ENCODE peak calls at places on chromosomes 3 and 15, in six cellular contexts. V is ovary, A is upper lobe of right lung, G is neural progenitor cell, W is tibial artery, N is cardiac muscle cell. Q is an unnamed sample. For H3K27me3, the result is how much of the 10 kb centered on the place peaks cover.

GRCh38 chr3:4678320-4678719 is 185.2 kb downstream of the ITPR1 start:
- DNase-seq in V (no peak), A (no peak), G (no peak), W (no peak), N (no peak), Q (peak)

GRCh38 chr15:96330064-96330449 is 443 bp upstream of the NR2F2 start:
- DNase-seq in V (peak), A (no peak), G (no peak), W (peak), N (no peak), Q (no peak)

GRCh38 chr3:50388720-50389352 is 29.5 kb upstream of the TMEM115 start:
- DNase-seq in V (no peak), A (no peak), G (no peak), W (no peak), N (no peak), Q (no peak)

GRCh38 chr15:38414351-38414750 is 39.6 kb upstream of the FAM98B start:
- DNase-seq in V (peak), A (no peak), G (peak), W (peak), N (peak), Q (peak)

GRCh38 chr15:44264148-44264547 is 24.4 kb upstream of the GOLM2 start:
- DNase-seq in V (no peak), A (no peak), G (no peak), W (no peak), N (no peak), Q (no peak)

GRCh38 chr15:94230886-94231727 is at the start of gene MCTP2:
- DNase-seq in V (peak), A (peak), G (peak), W (peak), N (peak), Q (peak)

GRCh38 chr3:81699921-81700320 is 61.5 kb downstream of the GBE1 start:
- DNase-seq in V (no peak), A (no peak), G (no peak), W (no peak), N (no peak), Q (no peak)

GRCh38 chr3:15918988-15919387 is 121.2 kb upstream of the ANKRD28 start:
- DNase-seq in V (no peak), A (no peak), G (no peak), W (no peak), N (no peak), Q (no peak)

GRCh38 chr15:99249270-99249817 is at the start of gene TTC23:
- DNase-seq in V (peak), A (no peak), G (peak), W (no peak), N (peak), Q (peak)

GRCh38 chr3:133387341-133387740 is 12.5 kb upstream of the BFSP2 start:
- DNase-seq in V (no peak), A (no peak), G (no peak), W (no peak), N (no peak), Q (no peak)

GRCh38 chr15:75455982-75456531 is 4.6 kb upstream of the SIN3A start:
- DNase-seq in V (no peak), A (peak), G (peak), W (peak), N (peak), Q (peak)

GRCh38 chr3:98577178-98577895 is 16.1 kb downstream of the CPOX start:
- DNase-seq in V (no peak), A (no peak), G (no peak), W (no peak), N (no peak), Q (no peak)

GRCh38 chr15:51793521-51793920 is 35.9 kb upstream of the TMOD3 start:
- DNase-seq in V (peak), A (no peak), G (no peak), W (no peak), N (no peak), Q (no peak)

GRCh38 chr3:13041113-13041776 is 32.0 kb downstream of the IQSEC1 start:
- DNase-seq in V (no peak), A (no peak), G (no peak), W (no peak), N (no peak), Q (no peak)

GRCh38 chr15:70801111-70801510 is 37.8 kb upstream of the UACA start:
- DNase-seq in V (no peak), A (no peak), G (no peak), W (no peak), N (no peak), Q (peak)

GRCh38 chr3:71724584-71725278 is 471 bp downstream of the EIF4E3 start:
- DNase-seq in V (peak), A (peak), G (peak), W (peak), N (peak), Q (peak)

GRCh38 chr15:38622317-38622716 is 57.7 kb upstream of the RASGRP1 start:
- DNase-seq in V (no peak), A (no peak), G (no peak), W (no peak), N (no peak), Q (no peak)

GRCh38 chr3:33250712-33251111 is 26.5 kb upstream of the FBXL2 start:
- DNase-seq in V (no peak), A (no peak), G (no peak), W (no peak), N (peak), Q (no peak)

GRCh38 chr3:197378987-197379718 is 80.7 kb upstream of the DLG1 start:
- DNase-seq in V (no peak), A (no peak), G (no peak), W (peak), N (no peak), Q (no peak)

GRCh38 chr3:113436794-113437193 is 4.5 kb downstream of the CFAP44 start:
- DNase-seq in V (no peak), A (no peak), G (no peak), W (no peak), N (no peak), Q (no peak)

GRCh38 chr3:173529062-173529711 is 131.6 kb downstream of the NLGN1 start:
- DNase-seq in V (no peak), A (peak), G (peak), W (no peak), N (peak), Q (peak)

GRCh38 chr15:65406402-65407000 is 16.2 kb downstream of the IGDCC4 start:
- DNase-seq in V (no peak), A (no peak), G (no peak), W (no peak), N (no peak), Q (no peak)

GRCh38 chr3:140251678-140252077 is 316.7 kb downstream of the CLSTN2 start:
- DNase-seq in V (no peak), A (no peak), G (peak), W (no peak), N (no peak), Q (no peak)

GRCh38 chr3:158713094-158713499 is 19.2 kb downstream of the RARRES1 start:
- DNase-seq in V (no peak), A (no peak), G (peak), W (peak), N (peak), Q (peak)

GRCh38 chr15:48112242-48112641 is 8.5 kb upstream of the SLC24A5 start:
- DNase-seq in V (no peak), A (no peak), G (peak), W (no peak), N (peak), Q (peak)

GRCh38 chr3:192892981-192893827 is 24.5 kb downstream of the MB21D2 start:
- DNase-seq in V (no peak), A (peak), G (peak), W (peak), N (no peak), Q (peak)

GRCh38 chr3:183444748-183445147 is 16.3 kb upstream of the MCF2L2 start:
- DNase-seq in V (no peak), A (no peak), G (no peak), W (no peak), N (no peak), Q (no peak)

GRCh38 chr3:29515451-29515850 is 234.6 kb downstream of the RBMS3 start:
- DNase-seq in V (no peak), A (no peak), G (no peak), W (no peak), N (no peak), Q (peak)

GRCh38 chr3:10187295-10187876 is 22.7 kb downstream of the IRAK2 start:
- DNase-seq in V (no peak), A (no peak), G (no peak), W (no peak), N (no peak), Q (no peak)

GRCh38 chr15:78266806-78267205 is 2.4 kb downstream of the DNAJA4 start:
- DNase-seq in V (no peak), A (no peak), G (no peak), W (no peak), N (no peak), Q (no peak)

GRCh38 chr15:99708563-99708962 is 24.7 kb downstream of the LYSMD4 start:
- DNase-seq in V (peak), A (peak), G (no peak), W (peak), N (no peak), Q (no peak)

GRCh38 chr3:129966876-129967275 is 7.6 kb upstream of the TRH start:
- DNase-seq in V (no peak), A (no peak), G (peak), W (no peak), N (no peak), Q (no peak)

GRCh38 chr3:51391566-51392300 is 648 bp downstream of the RBM15B start:
- DNase-seq in V (no peak), A (peak), G (peak), W (no peak), N (peak), Q (peak)

GRCh38 chr3:57758686-57759085 is 2.6 kb downstream of the SLMAP start:
- DNase-seq in V (no peak), A (no peak), G (no peak), W (no peak), N (no peak), Q (no peak)

GRCh38 chr15:64894395-64895056 is 17.2 kb upstream of the ANKDD1A start:
- DNase-seq in V (no peak), A (no peak), G (peak), W (no peak), N (no peak), Q (peak)

GRCh38 chr3:86973440-86973839 is 17.5 kb downstream of the VGLL3 start:
- DNase-seq in V (no peak), A (no peak), G (no peak), W (no peak), N (no peak), Q (no peak)

GRCh38 chr3:182965861-182966366 is 14.4 kb downstream of the DCUN1D1 start:
- DNase-seq in V (no peak), A (no peak), G (no peak), W (no peak), N (no peak), Q (no peak)

GRCh38 chr15:29792426-29793159 is 29.7 kb downstream of the TJP1 start:
- DNase-seq in V (no peak), A (no peak), G (no peak), W (no peak), N (no peak), Q (no peak)

GRCh38 chr3:141279074-141279945 is 47.7 kb downstream of the PXYLP1 start:
- DNase-seq in V (no peak), A (no peak), G (peak), W (no peak), N (peak), Q (no peak)

GRCh38 chr3:141276398-141276797 is 44.8 kb downstream of the PXYLP1 start:
- DNase-seq in V (no peak), A (no peak), G (no peak), W (no peak), N (no peak), Q (no peak)

GRCh38 chr3:141275973-141276372 is 44.3 kb downstream of the PXYLP1 start:
- DNase-seq in V (no peak), A (no peak), G (no peak), W (no peak), N (no peak), Q (no peak)

GRCh38 chr3:141278196-141279073 is 46.8 kb downstream of the PXYLP1 start:
- DNase-seq in V (peak), A (no peak), G (no peak), W (no peak), N (no peak), Q (no peak)

DNA sequence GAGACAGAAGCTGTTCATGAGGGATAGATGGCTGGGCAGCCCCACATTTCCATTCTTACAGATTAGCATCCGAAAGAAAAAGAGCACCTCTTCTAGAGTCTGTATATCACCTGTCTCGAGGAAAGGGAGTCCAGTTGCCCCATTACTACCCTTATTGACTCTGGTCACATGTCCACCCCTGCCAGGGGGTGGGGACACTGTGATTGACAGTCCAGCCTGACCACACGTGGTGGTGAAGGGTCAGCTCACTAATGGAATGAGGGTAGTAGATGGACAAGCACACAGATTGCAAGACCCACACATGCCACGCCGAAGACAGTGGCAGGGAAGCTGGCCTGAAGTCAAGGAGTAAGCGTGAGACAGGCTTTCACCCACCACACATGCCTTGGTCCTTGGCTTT is 45.8 kb downstream of the PXYLP1 start:
- DNase-seq in V (no peak), A (no peak), G (no peak), W (no peak), N (no peak), Q (no peak)
- TF ChIP-seq CTCF in V (no peak), A (no peak), G (no peak), W (no peak), N (no peak), Q (no peak)

GRCh38 chr15:40238927-40239591 is at the start of gene PAK6:
- DNase-seq in V (peak), A (peak), G (peak), W (no peak), N (peak), Q (peak)
- H3K27ac ChIP-seq in V (no peak), A (no peak), G (no peak), W (no peak), N (no peak), Q (no peak)

DNA sequence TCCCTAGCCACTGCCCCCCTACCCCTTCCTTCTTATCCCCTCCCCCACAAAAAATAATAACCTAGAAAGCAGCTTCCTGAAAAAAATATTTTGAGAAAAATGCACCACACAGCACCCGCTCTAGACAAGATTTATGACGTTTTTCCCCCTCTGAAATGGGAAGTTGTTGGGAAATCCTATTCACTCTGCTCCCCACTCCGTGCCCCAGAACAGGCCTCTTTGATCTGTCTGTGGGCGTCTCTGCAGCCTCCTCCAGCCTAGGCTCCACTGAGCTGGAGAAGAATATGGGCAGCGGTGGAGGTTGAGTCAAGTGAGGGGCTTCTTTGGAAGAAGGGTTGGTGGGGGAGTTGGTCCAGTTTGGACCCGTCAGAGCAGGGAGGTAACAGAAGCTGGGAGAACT is 28.5 kb upstream of the POLG start:
- DNase-seq in V (no peak), A (no peak), G (no peak), W (no peak), N (no peak), Q (no peak)
- H3K27me3 ChIP-seq in V (under half), A (half or more), G (half or more), W (half or more), N (half or more), Q (half or more)

DNA sequence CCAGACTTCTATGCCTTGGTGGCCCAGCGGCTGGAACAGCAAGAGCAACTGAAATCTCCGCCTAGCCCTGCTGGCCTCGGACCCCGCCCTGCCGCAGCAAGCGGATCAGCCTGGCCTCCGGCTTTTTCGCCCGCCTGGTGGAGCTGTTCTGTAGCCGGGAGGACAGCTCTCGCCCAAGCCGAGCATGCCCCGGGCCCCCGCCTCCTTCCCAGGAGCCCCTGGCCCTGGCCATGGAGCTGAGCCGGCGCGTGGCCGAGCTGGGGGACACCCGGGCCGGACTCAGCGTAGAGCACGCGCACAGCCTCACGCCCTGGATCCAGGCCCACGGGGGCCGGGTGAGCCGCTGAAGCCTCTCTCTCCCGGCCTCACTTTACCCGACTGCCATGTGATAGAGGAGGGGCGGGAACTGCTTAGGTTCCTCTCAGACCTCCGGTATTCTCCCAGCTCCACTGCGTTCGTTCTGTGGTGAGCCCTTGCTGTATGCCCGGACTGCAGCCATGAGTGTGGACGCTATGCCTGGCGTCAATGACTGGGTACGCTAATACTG is 24.1 kb upstream of the MRPL3 start:
- DNase-seq in V (peak), A (peak), G (peak), W (no peak), N (peak), Q (peak)
- TF ChIP-seq CTCF in V (no peak), A (no peak), G (peak), W (no peak), N (peak), Q (peak)

Q was measured in endodermal cell.